ENCODE peak calls at places on chromosomes 3 and 15, in five cellular contexts. B is K562, J is HCT116, R is HepG2, K is endothelial cell of umbilical vein. C is an unnamed sample.

GRCh38 chr15:85120351-85121113 is 138.9 kb downstream of the PDE8A start:
- DNase-seq in K (no peak), J (no peak), B (no peak), R (no peak), C (no peak)

GRCh38 chr3:41630708-41631107 is 331.2 kb downstream of the ULK4 start:
- DNase-seq in K (no peak), B (no peak), J (no peak), R (peak; percentile 8), C (no peak)

GRCh38 chr15:88610756-88611231 is 10.3 kb upstream of the AEN start:
- DNase-seq in R (no peak), K (no peak), B (no peak), J (no peak), C (no peak)

GRCh38 chr15:69467636-69468035 is 15.0 kb downstream of the RPLP1 start:
- DNase-seq in J (no peak), K (no peak), B (no peak), R (no peak), C (no peak)

GRCh38 chr3:115436767-115437301 is 186.5 kb upstream of the GAP43 start:
- DNase-seq in R (peak; percentile 1), J (peak; percentile 24), B (no peak), K (peak; percentile 62), C (no peak)

GRCh38 chr15:80953953-80954778 is 35.5 kb downstream of the MESD start:
- DNase-seq in R (peak; percentile 79), B (peak; percentile 23), J (no peak), K (no peak), C (no peak)

GRCh38 chr3:120743081-120743365 is 479 bp downstream of the GTF2E1 start:
- DNase-seq in R (no peak), J (no peak), K (no peak), B (no peak), C (no peak)

GRCh38 chr3:150236683-150237082 is 171.4 kb upstream of the TSC22D2 start:
- DNase-seq in J (no peak), R (no peak), B (no peak), K (no peak), C (no peak)

GRCh38 chr15:35657679-35658201 is 111.8 kb upstream of the DPH6 start:
- DNase-seq in B (no peak), J (no peak), R (no peak), K (no peak), C (no peak)

GRCh38 chr3:30644615-30645014 is 38.2 kb downstream of the TGFBR2 start:
- DNase-seq in B (no peak), J (no peak), K (peak; percentile 55), R (no peak), C (no peak)

GRCh38 chr15:68801572-68802148 is 19.0 kb downstream of the ANP32A start:
- DNase-seq in J (no peak), B (no peak), K (peak; percentile 48), R (no peak), C (no peak)

GRCh38 chr3:56879453-56880224 is 77.9 kb upstream of the ARHGEF3 start:
- DNase-seq in J (no peak), B (no peak), R (no peak), K (peak; percentile 48), C (no peak)

GRCh38 chr3:177777699-177778098 is 580.4 kb upstream of the TBL1XR1 start:
- DNase-seq in B (peak; percentile 54), K (peak; percentile 41), R (peak; percentile 52), J (peak; percentile 51), C (no peak)

GRCh38 chr3:134330895-134331810 is 43.1 kb downstream of the AMOTL2 start:
- DNase-seq in K (peak; percentile 19), R (no peak), B (no peak), J (no peak), C (no peak)

GRCh38 chr3:42778644-42779043 is 5.6 kb upstream of the CCDC13 start:
- DNase-seq in B (no peak), J (no peak), K (no peak), R (no peak), C (no peak)

GRCh38 chr3:123149525-123149924 is 52.2 kb upstream of the SEC22A start:
- DNase-seq in R (no peak), K (no peak), B (no peak), J (no peak), C (no peak)

DNA sequence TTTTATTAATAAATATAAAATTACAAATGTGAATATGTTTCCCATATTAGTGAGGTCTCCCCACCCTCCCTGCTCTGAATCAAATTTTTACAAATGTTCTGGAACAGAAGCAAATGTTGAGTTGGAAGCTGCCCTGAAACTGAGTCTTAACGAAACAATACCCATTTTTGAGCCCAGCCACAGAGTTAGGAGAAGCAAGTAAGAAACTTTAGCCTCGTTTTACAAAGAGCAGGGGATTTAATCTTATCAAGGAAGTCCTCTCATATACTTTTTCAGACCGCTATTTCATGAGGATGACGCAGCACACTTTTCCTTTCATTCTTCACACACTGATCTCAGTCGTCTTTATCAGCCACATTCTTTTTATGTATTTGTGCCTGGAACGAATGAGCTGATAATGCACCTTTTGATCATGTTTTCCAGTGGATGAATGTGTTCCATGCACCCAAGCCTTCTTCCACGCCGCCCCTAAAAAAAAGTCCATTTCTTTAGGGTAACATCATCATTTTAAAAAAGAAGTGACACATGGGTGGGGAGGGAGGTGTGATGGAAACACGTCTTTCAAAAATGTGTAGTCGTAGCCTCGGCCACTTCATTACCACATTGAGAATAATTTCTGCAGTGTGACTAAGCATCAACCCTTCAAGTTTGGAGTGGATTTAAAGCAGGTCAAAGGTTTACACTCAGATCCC is 48.1 kb downstream of the SETMAR start:
- DNase-seq in R (no peak), B (peak; percentile 71), J (no peak), K (peak; percentile 79), C (no peak)
- H3K4me3 ChIP-seq in R (no peak overlapping the region), B (peak overlapping the region; percentile 4), J (no peak overlapping the region), K (peak overlapping the region; percentile 49), C (no peak overlapping the region)

GRCh38 chr3:29503969-29504368 is 223.1 kb downstream of the RBMS3 start:
- DNase-seq in J (no peak), B (no peak), K (no peak), R (no peak), C (no peak)
- TF ChIP-seq POLR2AphosphoS5 in J (no peak), B (no peak), K (no peak), R (no peak), C (no peak)

GRCh38 chr3:157130881-157131251 is 29.1 kb downstream of the CCNL1 start:
- DNase-seq in B (peak; percentile 11), J (no peak), R (no peak), K (no peak), C (no peak)
- H3K9ac ChIP-seq in B (peak overlapping the region; percentile 64), J (peak overlapping the region; percentile 76), R (peak overlapping the region; percentile 61), K (no peak overlapping the region), C (no peak overlapping the region)

GRCh38 chr15:98655732-98656131 is 7.4 kb downstream of the IGF1R start:
- DNase-seq in J (no peak), K (no peak), R (no peak), B (no peak), C (no peak)

GRCh38 chr15:98650871-98651481 is 2.6 kb downstream of the IGF1R start:
- DNase-seq in B (no peak), J (no peak), R (no peak), K (peak; percentile 58), C (no peak)

GRCh38 chr15:98654790-98655360 is 6.5 kb downstream of the IGF1R start:
- DNase-seq in J (no peak), B (no peak), R (peak; percentile 68), K (no peak), C (no peak)

GRCh38 chr15:98651581-98652220 is 3.4 kb downstream of the IGF1R start:
- DNase-seq in B (no peak), K (peak; percentile 53), J (no peak), R (no peak), C (no peak)

GRCh38 chr15:98653686-98654085 is 5.3 kb downstream of the IGF1R start:
- DNase-seq in B (no peak), R (no peak), K (no peak), J (no peak), C (no peak)
- H3K4me3 ChIP-seq in B (no peak overlapping the region), R (no peak overlapping the region), K (no peak overlapping the region), J (no peak overlapping the region), C (no peak overlapping the region)

GRCh38 chr15:71186971-71187960 is 72.0 kb downstream of the THSD4 start:
- DNase-seq in K (no peak), B (no peak), J (no peak), R (no peak), C (no peak)
- TF ChIP-seq POLR2AphosphoS5 in K (no peak), B (no peak), J (no peak), R (no peak), C (no peak)

GRCh38 chr3:44454258-44454657 is 23.2 kb downstream of the ZNF445 start:
- DNase-seq in R (no peak), K (no peak), J (no peak), B (peak; percentile 3), C (no peak)

DNA sequence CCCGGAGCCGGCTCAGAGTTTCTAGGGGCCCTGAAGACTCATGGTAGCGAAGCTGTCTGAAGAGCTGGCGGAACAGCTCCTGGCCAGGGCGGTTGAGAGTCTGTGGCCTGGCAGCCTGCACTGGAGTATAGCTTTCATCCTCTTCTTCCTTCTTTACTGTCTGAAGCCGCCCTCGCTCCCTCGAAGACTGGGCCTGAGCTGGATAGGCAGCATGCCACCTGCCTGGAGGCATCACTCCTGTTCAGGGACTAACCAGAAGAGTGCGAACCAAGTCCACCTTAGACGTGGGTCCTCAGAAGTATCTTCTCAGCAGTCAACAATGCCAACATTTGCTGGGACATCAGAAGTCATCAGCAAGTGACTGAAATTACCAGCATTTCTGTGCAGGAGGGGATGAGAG is 22.2 kb downstream of the ZNF445 start:
- DNase-seq in R (no peak), K (no peak), J (no peak), B (no peak), C (no peak)
- H3K9ac ChIP-seq in R (no peak overlapping the region), K (no peak overlapping the region), J (no peak overlapping the region), B (peak overlapping the region; percentile 57), C (no peak overlapping the region)